ENCODE peak calls at places on chromosomes 4 and X, in ten cellular contexts. S is amniotic stem cell; B is D341Med; A is GM20000; V is stimulated activated CD4-positive, alpha-beta T cell treated with anti-CD3 and anti-CD28 coated beads, Interleukin-4, amount 100 ng/mL, for 1 hour; Y is HCT116; R is NCI-H2081; P is RCC 7860; K is activated naive CD8-positive, alpha-beta T cell treated with anti-CD3 and anti-CD28 coated beads for 36 hours; U is M059J. T is an unnamed sample.

GRCh38 chrX:38929966-38930421 is 128.7 kb downstream of the MID1IP1 start:
- DNase-seq in S (peak), B (no peak), A (no peak), V (no peak), Y (no peak), R (no peak), P (peak), K (no peak), U (peak), T (peak)

GRCh38 chr4:77881460-77882295 is 19.0 kb downstream of the MRPL1 start:
- DNase-seq in S (no peak), B (no peak), A (no peak), V (no peak), Y (no peak), R (no peak), P (no peak), K (no peak), U (no peak), T (no peak)

GRCh38 chr4:143405197-143405730 is 68.6 kb downstream of the GAB1 start:
- DNase-seq in S (no peak), B (no peak), A (no peak), V (no peak), Y (no peak), R (no peak), P (no peak), K (no peak), U (no peak), T (no peak)

GRCh38 chr4:8355306-8355705 is 85.2 kb downstream of the ACOX3 start:
- DNase-seq in S (no peak), B (no peak), A (no peak), V (no peak), Y (no peak), R (no peak), P (peak), K (no peak), U (peak), T (no peak)

GRCh38 chr4:153713840-153714239 is 29.8 kb downstream of the TLR2 start:
- DNase-seq in S (no peak), B (no peak), A (no peak), V (no peak), Y (no peak), R (no peak), P (no peak), K (no peak), U (peak), T (no peak)

GRCh38 chr4:162408309-162408708 is 244.5 kb upstream of the FSTL5 start:
- DNase-seq in S (no peak), B (no peak), A (no peak), V (no peak), Y (no peak), R (peak), P (no peak), K (no peak), U (no peak), T (peak)

GRCh38 chr4:107318078-107318477 is 282.0 kb upstream of the DKK2 start:
- DNase-seq in S (no peak), B (no peak), A (no peak), V (no peak), Y (no peak), R (no peak), P (no peak), K (no peak), U (no peak), T (no peak)

GRCh38 chrX:341541-342101 is 23.0 kb upstream of the GTPBP6 start:
- DNase-seq in S (no peak), B (no peak), A (no peak), V (no peak), Y (no peak), R (no peak), P (no peak), K (no peak), U (no peak), T (no peak)

GRCh38 chr4:6465985-6466384 is 6.4 kb downstream of the PPP2R2C start:
- DNase-seq in S (no peak), B (no peak), A (no peak), V (no peak), Y (no peak), R (no peak), P (no peak), K (no peak), U (no peak), T (no peak)

GRCh38 chr4:118585015-118585414 is 100.2 kb upstream of the METTL14 start:
- DNase-seq in S (no peak), B (no peak), A (no peak), V (no peak), Y (no peak), R (no peak), P (no peak), K (no peak), U (no peak), T (no peak)

GRCh38 chr4:112938461-112939058 is 110.9 kb upstream of the ANK2 start:
- DNase-seq in S (peak), B (peak), A (peak), V (no peak), Y (peak), R (peak), P (peak), K (no peak), U (peak), T (peak)

GRCh38 chrX:39905475-39905889 is 192.3 kb downstream of the BCOR start:
- DNase-seq in S (no peak), B (no peak), A (no peak), V (no peak), Y (no peak), R (peak), P (peak), K (no peak), U (peak), T (peak)

GRCh38 chr4:106019771-106020170 is 124.5 kb downstream of the NPNT start:
- DNase-seq in S (peak), B (no peak), A (no peak), V (no peak), Y (no peak), R (no peak), P (peak), K (no peak), U (peak), T (no peak)

GRCh38 chrX:154030266-154030665 is 10.6 kb upstream of the IRAK1 start:
- DNase-seq in S (no peak), B (no peak), A (no peak), V (no peak), Y (no peak), R (no peak), P (no peak), K (no peak), U (no peak), T (no peak)

GRCh38 chr4:147787204-147787603 is 55.3 kb downstream of the ARHGAP10 start:
- DNase-seq in S (no peak), B (no peak), A (no peak), V (no peak), Y (no peak), R (no peak), P (peak), K (no peak), U (peak), T (no peak)

GRCh38 chrX:125293792-125294780 is 25.6 kb upstream of the TEX13C start:
- DNase-seq in S (no peak), B (no peak), A (no peak), V (no peak), Y (no peak), R (no peak), P (peak), K (no peak), U (no peak), T (no peak)

GRCh38 chrX:11968991-11969390 is 169.3 kb upstream of the FRMPD4 start:
- DNase-seq in S (no peak), B (no peak), A (no peak), V (no peak), Y (no peak), R (no peak), P (no peak), K (no peak), U (no peak), T (no peak)

GRCh38 chr4:153476829-153477574 is 10.8 kb downstream of the TMEM131L start:
- DNase-seq in S (no peak), B (no peak), A (no peak), V (no peak), Y (no peak), R (no peak), P (no peak), K (no peak), U (no peak), T (peak)

GRCh38 chr4:125303058-125303457 is 11.7 kb upstream of the FAT4 start:
- DNase-seq in S (peak), B (no peak), A (no peak), V (no peak), Y (no peak), R (no peak), P (no peak), K (no peak), U (peak), T (no peak)

GRCh38 chr4:44869985-44870384 is 143.6 kb upstream of the GNPDA2 start:
- DNase-seq in S (no peak), B (no peak), A (no peak), V (no peak), Y (no peak), R (no peak), P (no peak), K (no peak), U (no peak), T (no peak)

GRCh38 chr4:20318899-20319291 is 67.2 kb downstream of the SLIT2 start:
- DNase-seq in S (no peak), B (no peak), A (no peak), V (no peak), Y (no peak), R (peak), P (no peak), K (no peak), U (peak), T (peak)

GRCh38 chr4:38948551-38948950 is 80.9 kb downstream of the FAM114A1 start:
- DNase-seq in S (peak), B (no peak), A (no peak), V (no peak), Y (no peak), R (no peak), P (peak), K (no peak), U (peak), T (no peak)

GRCh38 chr4:26208237-26208985 is 112.4 kb upstream of the RBPJ start:
- DNase-seq in S (no peak), B (no peak), A (no peak), V (no peak), Y (no peak), R (no peak), P (no peak), K (no peak), U (no peak), T (peak)

GRCh38 chrX:138754861-138755260 is 43.3 kb upstream of the FGF13 start:
- DNase-seq in S (no peak), B (no peak), A (no peak), V (no peak), Y (no peak), R (no peak), P (no peak), K (no peak), U (peak), T (no peak)

GRCh38 chrX:153433161-153433680 is 12.6 kb downstream of the TREX2 start:
- DNase-seq in S (no peak), B (no peak), A (no peak), V (no peak), Y (no peak), R (no peak), P (no peak), K (no peak), U (no peak), T (no peak)

GRCh38 chr4:9758641-9759317 is 22.7 kb upstream of the DRD5 start:
- DNase-seq in S (no peak), B (no peak), A (no peak), V (no peak), Y (no peak), R (no peak), P (no peak), K (no peak), U (no peak), T (peak)

GRCh38 chrX:66000628-66001275 is 39.1 kb downstream of the VSIG4 start:
- DNase-seq in S (no peak), B (no peak), A (no peak), V (no peak), Y (no peak), R (no peak), P (no peak), K (no peak), U (no peak), T (no peak)

GRCh38 chr4:176778063-176778462 is 14.7 kb downstream of the VEGFC start:
- DNase-seq in S (peak), B (no peak), A (no peak), V (no peak), Y (no peak), R (peak), P (no peak), K (no peak), U (peak), T (peak)

GRCh38 chrX:151901821-151902220 is 10.9 kb upstream of the MAGEA4 start:
- DNase-seq in S (no peak), B (no peak), A (no peak), V (no peak), Y (no peak), R (no peak), P (no peak), K (no peak), U (peak), T (no peak)

GRCh38 chrX:70132244-70132643 is 1.0 kb upstream of the IGBP1 start:
- DNase-seq in S (no peak), B (no peak), A (no peak), V (no peak), Y (no peak), R (no peak), P (no peak), K (no peak), U (peak), T (peak)

GRCh38 chrX:63128509-63128908 is 222.6 kb downstream of the SPIN4 start:
- DNase-seq in S (no peak), B (no peak), A (no peak), V (no peak), Y (peak), R (no peak), P (peak), K (no peak), U (peak), T (no peak)

GRCh38 chrX:13734278-13735172 is at the start of the genes OFD1 and TRAPPC2:
- DNase-seq in S (peak), B (peak), A (peak), V (peak), Y (peak), R (peak), P (peak), K (peak), U (peak), T (peak)

GRCh38 chrX:129980540-129981206 is 1.8 kb upstream of the BCORL1 start:
- DNase-seq in S (no peak), B (peak), A (peak), V (no peak), Y (no peak), R (no peak), P (no peak), K (peak), U (peak), T (peak)

GRCh38 chr4:27043200-27043599 is 182.6 kb downstream of the STIM2 start:
- DNase-seq in S (no peak), B (no peak), A (no peak), V (no peak), Y (no peak), R (no peak), P (no peak), K (no peak), U (no peak), T (no peak)

GRCh38 chr4:1252928-1253492 is 4.1 kb upstream of the CTBP1 start:
- DNase-seq in S (no peak), B (no peak), A (no peak), V (no peak), Y (no peak), R (no peak), P (no peak), K (no peak), U (no peak), T (no peak)

GRCh38 chr4:149785686-149786431 is 29.8 kb downstream of the IQCM start:
- DNase-seq in S (no peak), B (no peak), A (no peak), V (no peak), Y (no peak), R (no peak), P (no peak), K (no peak), U (peak), T (no peak)

GRCh38 chrX:13386636-13387035 is 66.8 kb upstream of the ATXN3L start:
- DNase-seq in S (no peak), B (no peak), A (no peak), V (no peak), Y (no peak), R (no peak), P (no peak), K (no peak), U (no peak), T (peak)